ENCODE peak calls at places on chromosome 5, in five cellular contexts. Q is neural progenitor cell; W is hepatocyte; I is CD4-positive, alpha-beta T cell; G is OCI-LY7. J is an unnamed sample.

GRCh38 chr5:134122530-134122929 is 8.0 kb downstream of the TCF7 start:
- DNase-seq in G (peak; percentile 77), Q (no peak), I (peak; percentile 54), W (no peak), J (no peak)

GRCh38 chr5:152164860-152165259 is 240.2 kb upstream of the GLRA1 start:
- DNase-seq in G (no peak), W (no peak), Q (peak; percentile 37), I (no peak), J (no peak)

GRCh38 chr5:139968547-139969261 is 74.4 kb downstream of the NRG2 start:
- DNase-seq in I (peak; percentile 75), Q (peak; percentile 92), G (peak; percentile 78), W (peak; percentile 94), J (peak; percentile 93)

GRCh38 chr5:140295414-140295813 is 7.5 kb downstream of the PFDN1 start:
- DNase-seq in G (peak; percentile 35), Q (no peak), W (peak; percentile 90), I (peak; percentile 10), J (peak; percentile 77)

GRCh38 chr5:44001675-44002380 is 387.4 kb downstream of the FGF10 start:
- DNase-seq in Q (no peak), G (no peak), I (no peak), W (no peak), J (no peak)

GRCh38 chr5:89967806-89968444 is 441.6 kb downstream of the CETN3 start:
- DNase-seq in G (no peak), I (no peak), W (no peak), Q (no peak), J (peak; percentile 66)

GRCh38 chr5:57004800-57005199 is 52.9 kb upstream of the MIER3 start:
- DNase-seq in Q (no peak), G (no peak), W (peak; percentile 47), I (no peak), J (no peak)

GRCh38 chr5:78716221-78716620 is 67.6 kb upstream of the LHFPL2 start:
- DNase-seq in I (no peak), Q (no peak), W (peak; percentile 47), G (peak; percentile 14), J (no peak)

GRCh38 chr5:142015781-142016533 is 3.1 kb upstream of the GNPDA1 start:
- DNase-seq in Q (no peak), W (peak; percentile 22), I (no peak), G (peak; percentile 26), J (peak; percentile 17)

GRCh38 chr5:94776167-94776566 is 157.7 kb downstream of the SLF1 start:
- DNase-seq in G (no peak), I (no peak), W (no peak), Q (no peak), J (no peak)

GRCh38 chr5:159442210-159442850 is 112.0 kb upstream of the IL12B start:
- DNase-seq in G (no peak), Q (peak; percentile 73), I (no peak), W (peak; percentile 12), J (no peak)

GRCh38 chr5:141326088-141326854 is 4.0 kb upstream of the PCDHGA1 start:
- DNase-seq in I (peak; percentile 56), G (peak; percentile 70), Q (peak; percentile 65), W (peak; percentile 11), J (peak; percentile 59)

GRCh38 chr5:93874491-93874890 is 133.1 kb upstream of the POU5F2 start:
- DNase-seq in W (no peak), I (no peak), Q (no peak), G (no peak), J (no peak)

GRCh38 chr5:95959964-95960801 is 1.5 kb downstream of the ELL2 start:
- DNase-seq in I (no peak), G (no peak), W (peak; percentile 47), Q (peak; percentile 11), J (no peak)

GRCh38 chr5:57499262-57500050 is 16.8 kb upstream of the ACTBL2 start:
- DNase-seq in W (peak; percentile 74), Q (peak; percentile 70), I (no peak), G (peak; percentile 11), J (peak; percentile 59)

GRCh38 chr5:25444697-25445096 is 799.9 kb upstream of the CDH10 start:
- DNase-seq in G (no peak), Q (no peak), I (no peak), W (no peak), J (no peak)

GRCh38 chr5:147484708-147485020 is 25.2 kb downstream of the DPYSL3 start:
- DNase-seq in W (no peak), I (no peak), G (no peak), Q (no peak), J (no peak)

GRCh38 chr5:147483197-147483790 is 26.6 kb downstream of the DPYSL3 start:
- DNase-seq in W (no peak), G (no peak), Q (no peak), I (no peak), J (no peak)

GRCh38 chr5:147482426-147483196 is 27.3 kb downstream of the DPYSL3 start:
- DNase-seq in W (no peak), Q (no peak), I (no peak), G (no peak), J (no peak)

GRCh38 chr5:147485046-147485445 is 24.8 kb downstream of the DPYSL3 start:
- DNase-seq in W (no peak), Q (no peak), I (no peak), G (no peak), J (no peak)

DNA sequence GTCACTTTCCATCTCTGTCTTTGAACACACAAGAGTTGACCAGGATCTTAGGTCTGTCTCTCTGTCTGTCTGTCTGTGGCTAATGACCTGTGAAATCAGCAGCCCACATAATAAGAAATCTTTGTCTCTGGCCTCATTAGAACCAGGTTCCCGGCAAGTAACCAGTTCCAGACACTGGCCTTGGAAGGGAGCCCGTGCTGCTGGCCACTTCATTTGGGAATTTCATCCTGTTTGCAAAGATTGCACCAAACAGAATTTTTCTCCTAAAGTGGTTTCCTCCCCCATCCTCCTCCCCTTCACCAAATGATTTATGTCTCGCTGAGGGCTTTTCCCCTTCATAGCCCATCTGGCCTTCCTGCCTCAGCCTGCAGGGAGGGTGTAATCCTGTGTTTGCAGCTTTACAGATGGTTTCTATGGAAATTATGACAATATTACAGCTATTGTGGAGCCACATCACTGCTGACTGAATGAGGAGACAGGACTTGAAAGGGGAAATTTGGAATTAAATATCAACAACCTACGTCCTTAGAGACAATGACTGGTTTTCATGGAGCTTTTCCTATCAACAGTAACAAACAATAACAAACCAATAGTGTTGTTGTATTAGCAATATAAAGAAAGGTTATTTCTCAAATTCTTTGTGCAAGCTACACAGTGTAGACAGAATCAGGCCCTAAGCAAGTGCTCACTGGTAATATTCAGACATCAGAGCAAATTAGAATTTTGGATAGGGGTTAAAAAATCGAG is 25.7 kb downstream of the DPYSL3 start:
- DNase-seq in W (peak; percentile 48), G (no peak), I (no peak), Q (no peak), J (no peak)
- TF ChIP-seq CTCF in W (no peak), G (no peak), I (no peak), Q (no peak), J (no peak)

DNA sequence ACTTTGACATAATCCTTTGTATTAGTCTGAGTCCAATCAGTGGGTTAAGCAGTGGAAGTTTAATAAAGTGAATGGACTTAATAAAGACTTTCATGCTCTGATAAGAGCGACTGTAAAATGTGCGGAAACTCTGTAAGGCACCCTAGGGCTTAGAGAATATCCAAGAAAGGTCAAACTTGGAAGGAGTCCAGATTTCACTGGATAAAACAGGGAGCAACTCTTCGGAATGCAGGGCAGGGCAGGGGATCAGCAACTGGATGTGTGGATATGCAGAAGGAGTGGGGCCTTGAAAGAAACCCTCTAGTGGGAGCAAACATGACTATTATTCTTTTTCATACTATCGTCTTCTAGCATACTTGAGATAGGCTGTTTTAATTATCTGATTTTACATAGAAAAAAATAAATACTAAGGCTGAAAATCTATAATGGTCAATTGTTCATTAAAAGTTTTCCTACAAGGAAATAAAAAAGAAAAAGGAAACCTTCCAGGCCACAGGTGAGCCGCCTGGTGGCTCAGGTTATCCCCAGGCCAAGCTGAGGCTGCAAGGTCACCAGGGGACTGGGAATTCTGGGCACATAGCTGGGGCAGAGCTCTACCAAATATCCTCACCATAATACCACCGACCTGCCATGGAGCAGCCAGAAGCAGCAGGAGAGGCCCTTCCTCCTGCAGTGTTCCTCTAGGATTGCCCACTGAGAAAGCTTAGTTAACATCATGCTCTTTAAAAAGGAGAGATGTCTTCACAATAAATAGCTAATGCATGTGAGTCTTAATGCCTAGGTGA is 46.3 kb upstream of the CCDC112 start:
- DNase-seq in W (no peak), Q (no peak), I (no peak), G (no peak), J (peak; percentile 37)
- H3K27ac ChIP-seq in W (peak overlapping the region; percentile 28), Q (no peak overlapping the region), I (no peak overlapping the region), G (no peak overlapping the region), J (no peak overlapping the region)

GRCh38 chr5:136015966-136016365 is 12.8 kb upstream of the TGFBI start:
- DNase-seq in W (no peak), I (no peak), Q (no peak), G (no peak), J (no peak)

GRCh38 chr5:136018814-136019777 is 9.7 kb upstream of the TGFBI start:
- DNase-seq in G (no peak), I (no peak), Q (no peak), W (peak; percentile 82), J (no peak)

GRCh38 chr5:136020001-136020382 is 8.8 kb upstream of the TGFBI start:
- DNase-seq in G (no peak), Q (no peak), I (no peak), W (no peak), J (no peak)

GRCh38 chr5:136014976-136015375 is 13.8 kb upstream of the TGFBI start:
- DNase-seq in I (no peak), W (no peak), G (no peak), Q (no peak), J (no peak)

GRCh38 chr5:136016945-136017530 is 11.8 kb upstream of the TGFBI start:
- DNase-seq in I (no peak), W (no peak), Q (no peak), G (no peak), J (no peak)
- TF ChIP-seq CTCF in I (no peak), W (no peak), Q (no peak), G (no peak), J (no peak)

GRCh38 chr5:110288766-110289165 is 437.7 kb downstream of the TMEM232 start:
- DNase-seq in G (no peak), I (no peak), W (peak; percentile 36), Q (no peak), J (no peak)
- H3K27ac ChIP-seq in G (no peak overlapping the region), I (no peak overlapping the region), W (no peak overlapping the region), Q (no peak overlapping the region), J (no peak overlapping the region)

GRCh38 chr5:104082754-104083153 is 520.2 kb upstream of the NUDT12 start:
- DNase-seq in W (no peak), Q (no peak), G (no peak), I (no peak), J (no peak)
- TF ChIP-seq CTCF in W (no peak), Q (no peak), G (no peak), I (no peak), J (no peak)

GRCh38 chr5:61277190-61277589 is 54.9 kb upstream of the ZSWIM6 start:
- DNase-seq in Q (peak; percentile 55), I (no peak), G (no peak), W (no peak), J (no peak)
- H3K27ac ChIP-seq in Q (peak overlapping the region; percentile 75), I (no peak overlapping the region), G (no peak overlapping the region), W (no peak overlapping the region), J (no peak overlapping the region)

J was measured in cardiac muscle cell.